ENCODE peak calls at places on chromosomes 7 and 10, in four cellular contexts. W, I, K and R are unnamed samples.

GRCh38 chr7:154858836-154859537 is 143.9 kb downstream of the PAXIP1 start:
- DNase-seq in I (no peak), K (no peak), W (no peak), R (no peak)

GRCh38 chr10:6944450-6944849 is 364.4 kb upstream of the PRKCQ start:
- DNase-seq in W (no peak), K (no peak), I (no peak), R (no peak)

GRCh38 chr10:117546630-117547300 is 4.2 kb downstream of the EMX2 start:
- DNase-seq in I (no peak), K (no peak), W (no peak), R (no peak)

GRCh38 chr10:87500646-87501048 is 4.0 kb upstream of the MINPP1 start:
- DNase-seq in I (no peak), K (no peak), W (no peak), R (peak)

GRCh38 chr7:5827755-5828154 is 46.3 kb upstream of the RNF216 start:
- DNase-seq in K (peak), W (no peak), I (peak), R (peak)

GRCh38 chr7:148142660-148143248 is 447.8 kb upstream of the C7orf33 start:
- DNase-seq in K (no peak), I (peak), W (no peak), R (peak)

GRCh38 chr7:134649231-134649775 is 2.6 kb downstream of the BPGM start:
- DNase-seq in I (no peak), K (no peak), W (no peak), R (no peak)

GRCh38 chr10:66919248-66919647 is 6.6 kb upstream of the LRRTM3 start:
- DNase-seq in K (no peak), W (no peak), I (no peak), R (no peak)

DNA sequence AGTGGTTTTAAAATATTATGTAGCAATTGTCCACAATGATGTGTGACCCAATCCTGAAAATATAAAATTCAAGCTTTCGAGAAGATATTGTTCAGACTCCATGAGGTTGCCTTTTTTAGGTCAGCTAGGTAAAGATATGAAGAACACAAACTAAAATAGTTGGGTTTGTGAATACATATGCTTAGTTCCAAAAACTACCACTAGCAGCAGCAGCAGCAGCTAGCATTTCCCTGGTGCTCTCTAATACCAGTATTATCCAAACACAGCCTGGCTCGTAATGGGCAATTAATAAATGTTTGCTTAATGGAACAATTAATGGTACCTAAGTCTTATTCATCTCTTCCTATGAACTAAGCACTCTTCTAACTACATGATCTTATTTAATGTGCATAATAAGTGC is 362.5 kb downstream of the MALRD1 start:
- DNase-seq in I (no peak), W (no peak), K (no peak), R (no peak)
- TF ChIP-seq CTCF in I (no peak), W (no peak), K (peak), R (no peak)

DNA sequence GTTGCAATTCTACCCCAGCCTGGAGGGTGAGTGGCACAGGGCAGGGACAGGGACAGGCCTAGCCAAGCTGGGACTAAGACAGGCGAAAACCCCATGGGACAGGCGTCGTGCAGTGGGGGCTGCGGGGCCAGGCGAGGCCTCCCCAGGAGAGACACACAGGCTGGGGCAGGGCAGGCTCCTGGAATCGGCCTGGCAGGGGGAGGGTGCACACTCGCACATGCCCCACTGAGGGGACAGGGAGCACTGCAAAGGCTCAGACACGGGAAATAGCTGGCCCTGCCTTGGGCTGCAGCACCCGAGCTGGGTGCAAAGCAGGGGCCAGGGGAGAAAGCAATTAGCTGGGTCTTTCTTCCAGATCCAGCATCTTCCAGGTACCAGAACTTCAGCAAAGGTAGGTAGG is 10.4 kb downstream of the LAT2 start:
- DNase-seq in I (no peak), W (no peak), K (no peak), R (no peak)
- TF ChIP-seq CTCF in I (no peak), W (no peak), K (no peak), R (no peak)

GRCh38 chr7:95725170-95725569 is 47.2 kb upstream of the DYNC1I1 start:
- DNase-seq in K (no peak), I (no peak), W (no peak), R (no peak)
- TF ChIP-seq CTCF in K (peak), I (no peak), W (no peak), R (no peak)

DNA sequence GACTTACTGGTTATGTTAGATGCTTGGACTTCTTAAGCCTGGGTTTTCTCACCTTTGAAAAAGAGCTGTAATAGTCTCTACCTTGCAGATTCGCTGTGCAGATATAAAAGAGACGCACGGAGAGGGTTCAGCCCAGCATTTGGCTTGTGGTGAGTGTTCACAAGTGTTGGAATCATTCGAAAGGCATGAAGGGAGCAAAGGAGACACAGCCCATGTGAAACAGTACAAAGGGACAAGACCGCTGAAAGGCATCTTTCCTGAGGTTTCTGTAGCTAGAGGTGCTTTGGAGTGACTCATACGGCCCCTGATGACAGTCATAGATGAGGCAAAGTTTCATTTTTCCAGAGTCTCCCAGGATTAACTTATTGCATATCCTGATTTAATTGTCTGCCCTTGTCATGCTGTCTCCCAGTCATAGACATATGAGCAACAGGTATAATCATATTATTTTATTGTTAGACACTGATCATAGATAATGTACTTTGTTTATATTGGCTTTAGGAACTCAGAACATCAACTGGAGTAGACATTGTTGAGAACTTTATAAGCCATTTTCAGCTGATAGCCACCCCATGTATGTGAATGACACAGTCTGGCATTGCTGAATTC is 171.1 kb downstream of the ADRA2A start:
- DNase-seq in I (no peak), W (no peak), K (no peak), R (no peak)
- TF ChIP-seq CTCF in I (no peak), W (no peak), K (no peak), R (no peak)

GRCh38 chr7:117312593-117312992 is 10.3 kb downstream of the WNT2 start:
- DNase-seq in W (no peak), I (no peak), K (no peak), R (no peak)
- TF ChIP-seq CTCF in W (no peak), I (peak), K (no peak), R (no peak)

GRCh38 chr7:98400538-98401427 is at the start of gene BAIAP2L1:
- DNase-seq in I (peak), K (peak), W (peak), R (peak)
- TF ChIP-seq CTCF in I (peak), K (peak), W (peak), R (peak)

GRCh38 chr7:39911167-39911566 is 38.9 kb upstream of the CDK13 start:
- DNase-seq in I (no peak), W (no peak), K (no peak), R (no peak)
- TF ChIP-seq CTCF in I (no peak), W (no peak), K (no peak), R (no peak)

DNA sequence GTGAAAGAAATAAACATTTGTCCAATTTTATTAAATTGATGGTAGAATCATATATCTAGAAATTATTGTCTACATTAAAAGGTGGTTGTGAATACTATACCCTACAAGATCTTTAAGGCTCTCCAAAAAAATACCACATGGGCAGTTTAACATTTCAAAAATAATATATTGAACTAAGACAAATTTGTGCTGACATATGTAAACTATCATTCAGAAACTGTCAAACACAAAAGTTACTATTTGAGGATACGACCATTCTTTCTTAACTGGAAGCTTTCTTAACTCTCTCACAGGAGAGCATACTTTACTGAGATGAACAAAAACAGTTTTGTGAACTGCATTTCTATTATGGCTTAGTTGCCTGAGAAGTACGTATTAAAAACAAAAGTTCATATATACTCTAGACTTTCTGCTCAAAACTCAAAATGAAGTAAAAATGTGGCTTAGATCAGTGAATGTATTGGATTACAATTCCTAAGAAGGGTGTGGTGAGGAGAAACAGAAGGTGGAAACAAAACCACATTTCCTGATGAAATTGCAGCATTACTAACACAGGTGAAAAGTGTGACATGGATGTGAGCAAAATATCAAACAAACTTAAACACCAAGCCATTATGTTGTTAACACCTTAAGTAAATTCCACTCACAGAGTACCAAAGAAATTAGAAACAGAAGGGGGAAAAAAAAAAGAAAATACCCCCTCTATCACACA is 138.5 kb downstream of the SEMA3A start:
- DNase-seq in I (no peak), K (no peak), W (no peak), R (no peak)
- TF ChIP-seq CTCF in I (no peak), K (no peak), W (no peak), R (no peak)

DNA sequence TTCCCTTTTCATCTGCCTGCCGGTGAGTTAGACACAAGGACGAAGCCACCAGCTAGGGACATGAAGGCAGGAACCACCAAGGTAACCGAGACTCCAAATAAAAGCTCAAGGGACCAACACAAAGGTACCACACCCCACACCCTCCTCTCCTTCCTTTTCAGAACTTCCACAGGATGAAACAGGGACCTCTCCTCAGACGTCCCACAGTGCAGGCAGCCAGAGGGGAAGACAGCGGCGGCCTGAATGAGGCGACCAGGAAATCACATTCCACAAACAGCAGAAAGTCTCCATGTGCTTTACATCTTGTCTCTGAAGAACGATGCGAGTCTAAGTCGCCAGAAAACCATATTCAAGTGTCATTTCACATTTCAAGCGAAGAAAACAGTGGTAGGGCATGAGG is 97.8 kb downstream of the DIP2C start:
- DNase-seq in K (no peak), I (no peak), W (no peak), R (no peak)
- TF ChIP-seq CTCF in K (no peak), I (no peak), W (no peak), R (no peak)